ENCODE peak calls at places on chromosomes 16 and 17, in six cellular contexts. G, N, X, M, O and R are unnamed samples. For H3K9me3 and H3K4me1, the result is how much of the 10 kb centered on the place peaks cover.

GRCh38 chr17:2247005-2247404 is 56.6 kb downstream of the SMG6 start:
- DNase-seq in X (no peak), G (no peak), M (no peak), O (no peak), N (no peak), R (no peak)

GRCh38 chr16:55379876-55380390 is 55.9 kb downstream of the IRX6 start:
- DNase-seq in O (no peak), N (no peak), X (no peak), G (no peak), M (no peak), R (no peak)

GRCh38 chr16:5633845-5634440 is 536.3 kb upstream of the EEF2KMT start:
- DNase-seq in N (no peak), M (peak), O (no peak), G (no peak), X (no peak), R (no peak)

GRCh38 chr16:56608043-56608875 is at the start of gene MT2A:
- DNase-seq in N (peak), X (peak), O (peak), M (peak), G (peak), R (peak)

GRCh38 chr16:63311313-63311712 is 1275.1 kb upstream of the CDH8 start:
- DNase-seq in O (no peak), M (no peak), X (no peak), G (no peak), N (no peak), R (no peak)

GRCh38 chr16:58507195-58507962 is 7.4 kb downstream of the NDRG4 start:
- DNase-seq in M (no peak), N (no peak), G (peak), X (peak), O (no peak), R (no peak)

GRCh38 chr17:77391668-77392375 is 251.1 kb downstream of the SEC14L1 start:
- DNase-seq in N (peak), O (no peak), M (no peak), X (peak), G (peak), R (no peak)

GRCh38 chr17:81291662-81292061 is 3.4 kb downstream of the SLC38A10 start:
- DNase-seq in G (peak), N (peak), X (peak), M (peak), O (peak), R (peak)

GRCh38 chr16:19008770-19009169 is 25.0 kb downstream of the TMC7 start:
- DNase-seq in G (no peak), N (no peak), O (no peak), M (no peak), X (no peak), R (no peak)

GRCh38 chr17:78817123-78817522 is 23.5 kb downstream of the USP36 start:
- DNase-seq in N (no peak), X (peak), O (peak), M (no peak), G (no peak), R (peak)

DNA sequence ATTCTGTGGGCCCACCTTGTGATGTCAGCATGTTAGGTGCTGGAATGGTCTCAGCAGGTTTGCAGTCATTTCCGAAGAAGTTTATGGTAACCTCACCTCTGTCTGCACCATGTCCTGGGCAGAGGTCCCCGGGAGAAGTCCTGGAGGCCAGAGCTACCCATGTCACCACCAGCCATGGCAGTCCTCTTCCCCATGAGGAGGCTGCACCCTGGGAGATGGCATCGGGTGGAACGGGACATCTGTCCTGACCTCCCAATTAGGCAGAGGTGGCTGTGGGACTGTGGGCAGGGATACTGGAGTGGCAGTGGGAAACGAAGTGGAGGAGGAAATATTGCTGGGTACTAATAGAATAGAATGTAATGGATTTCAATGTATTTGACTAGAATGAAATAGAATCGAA is 511.8 kb upstream of the WSB1 start:
- DNase-seq in N (no peak), O (no peak), M (no peak), X (no peak), G (no peak), R (peak)
- H3K9me3 ChIP-seq in N (under half), O (under half), M (under half), X (under half), G (under half), R (half or more)

GRCh38 chr17:39923836-39924690 is 3.3 kb downstream of the ORMDL3 start:
- DNase-seq in G (no peak), N (no peak), X (no peak), O (no peak), M (no peak), R (no peak)
- H3K4me1 ChIP-seq in G (under half), N (under half), X (under half), O (under half), M (under half), R (under half)

DNA sequence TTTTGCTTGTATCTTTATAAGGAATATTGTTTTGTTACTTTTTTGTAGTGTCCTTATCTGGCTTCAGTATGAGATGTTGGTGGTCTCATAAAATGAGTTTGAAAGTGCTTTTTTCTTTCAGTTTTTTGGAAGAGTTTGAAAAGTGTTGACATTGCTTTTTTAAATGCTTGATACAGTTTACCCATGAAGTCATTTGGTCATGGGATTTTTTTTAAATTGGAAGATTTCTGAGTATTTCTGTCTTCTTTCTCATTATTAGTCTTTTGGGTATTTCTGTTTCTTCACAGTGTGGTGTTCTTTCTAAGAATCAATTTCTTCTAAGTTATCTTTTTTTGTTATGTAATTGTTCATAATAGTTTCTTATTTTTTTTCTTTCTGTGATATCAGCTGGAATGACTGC is 15.1 kb downstream of the ZNF267 start:
- DNase-seq in X (no peak), N (no peak), G (no peak), O (no peak), M (no peak), R (no peak)
- H3K9me3 ChIP-seq in X (under half), N (under half), G (under half), O (under half), M (under half), R (under half)

DNA sequence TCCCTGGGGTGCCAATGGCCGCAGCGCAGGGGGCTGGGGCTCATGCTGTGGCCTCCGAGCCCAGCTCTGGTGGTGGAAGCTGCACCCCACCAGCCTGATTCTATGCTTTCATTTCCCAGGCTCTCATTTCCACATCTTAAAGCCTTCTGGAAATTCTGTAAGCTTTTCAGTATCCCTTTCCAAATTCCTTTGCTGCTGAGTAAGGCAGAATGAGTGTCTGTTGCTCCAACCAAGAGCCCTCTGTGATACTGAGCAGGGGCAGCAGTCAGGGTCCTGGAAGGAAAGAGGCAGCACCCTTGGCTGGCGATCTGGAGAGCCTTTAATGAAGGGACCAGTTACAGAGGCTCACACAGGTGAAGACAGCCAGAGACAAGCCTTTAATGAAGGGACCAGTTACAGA is 79.5 kb upstream of the FOXF1 start:
- DNase-seq in G (no peak), O (no peak), X (no peak), N (no peak), M (no peak), R (no peak)
- H3K4me1 ChIP-seq in G (under half), O (under half), X (under half), N (under half), M (under half), R (under half)

GRCh38 chr17:22303096-22303495 is 610.8 kb downstream of the KCNJ18 start:
- DNase-seq in M (no peak), X (no peak), G (no peak), O (no peak), N (no peak), R (no peak)
- H3K9me3 ChIP-seq in M (under half), X (under half), G (under half), O (under half), N (under half), R (half or more)